ENCODE peak calls at places on chromosomes 6 and 20, in ten cellular contexts. W, K, L, C, F, I, E, D, O and Q are unnamed samples. For H3K4me1, the result is how much of the 10 kb centered on the place peaks cover.

GRCh38 chr6:158708239-158708638 is 58.4 kb downstream of the SYTL3 start:
- DNase-seq in W (no peak), K (no peak), L (no peak), C (no peak), F (peak), I (no peak), E (no peak), D (no peak), O (peak), Q (no peak)

GRCh38 chr6:109747216-109747615 is 56.1 kb downstream of the FIG4 start:
- DNase-seq in W (no peak), K (no peak), L (peak), C (no peak), F (no peak), I (no peak), E (no peak), D (no peak), O (no peak), Q (no peak)

GRCh38 chr20:45983279-45983743 is 11.3 kb upstream of the ZNF335 start:
- DNase-seq in W (peak), K (no peak), L (no peak), C (no peak), F (no peak), I (no peak), E (no peak), D (no peak), O (no peak), Q (no peak)

GRCh38 chr6:93294879-93295278 is 124.5 kb downstream of the EPHA7 start:
- DNase-seq in W (no peak), K (no peak), L (no peak), C (no peak), F (no peak), I (no peak), E (no peak), D (no peak), O (no peak), Q (no peak)

GRCh38 chr6:25012657-25013056 is 76.9 kb upstream of the RIPOR2 start:
- DNase-seq in W (peak), K (no peak), L (no peak), C (no peak), F (peak), I (no peak), E (no peak), D (no peak), O (no peak), Q (no peak)

GRCh38 chr20:25277051-25277801 is 29.3 kb downstream of the PYGB start:
- DNase-seq in W (no peak), K (peak), L (no peak), C (no peak), F (no peak), I (peak), E (peak), D (no peak), O (peak), Q (peak)

GRCh38 chr20:3473944-3474343 is 3.1 kb downstream of the ATRN start:
- DNase-seq in W (no peak), K (no peak), L (no peak), C (no peak), F (no peak), I (no peak), E (no peak), D (no peak), O (no peak), Q (no peak)

GRCh38 chr20:51127713-51128112 is 104.8 kb upstream of the KCNG1 start:
- DNase-seq in W (no peak), K (no peak), L (no peak), C (no peak), F (no peak), I (no peak), E (no peak), D (no peak), O (no peak), Q (no peak)

GRCh38 chr20:63771046-63771707 is 31.6 kb downstream of the SLC2A4RG start:
- DNase-seq in W (no peak), K (no peak), L (no peak), C (no peak), F (no peak), I (no peak), E (no peak), D (no peak), O (no peak), Q (no peak)

GRCh38 chr6:140915001-140915950 is 1217.4 kb upstream of the GJE1 start:
- DNase-seq in W (no peak), K (no peak), L (no peak), C (no peak), F (no peak), I (no peak), E (no peak), D (no peak), O (no peak), Q (no peak)

GRCh38 chr20:14235355-14235754 is 102.1 kb downstream of the FLRT3 start:
- DNase-seq in W (peak), K (no peak), L (peak), C (no peak), F (peak), I (no peak), E (no peak), D (no peak), O (no peak), Q (no peak)

GRCh38 chr6:110043366-110043994 is 65.4 kb downstream of the GPR6 start:
- DNase-seq in W (no peak), K (peak), L (no peak), C (no peak), F (no peak), I (no peak), E (no peak), D (no peak), O (no peak), Q (no peak)

GRCh38 chr6:34205466-34205865 is 31.2 kb upstream of the HMGA1 start:
- DNase-seq in W (no peak), K (no peak), L (no peak), C (no peak), F (no peak), I (no peak), E (no peak), D (no peak), O (peak), Q (no peak)

GRCh38 chr6:19902201-19902600 is 65.0 kb downstream of the ID4 start:
- DNase-seq in W (no peak), K (no peak), L (no peak), C (no peak), F (no peak), I (no peak), E (no peak), D (no peak), O (no peak), Q (no peak)

GRCh38 chr6:37667050-37667814 is 30.5 kb downstream of the MDGA1 start:
- DNase-seq in W (peak), K (no peak), L (peak), C (no peak), F (no peak), I (no peak), E (no peak), D (no peak), O (no peak), Q (no peak)

GRCh38 chr6:25788305-25788922 is 33.9 kb downstream of the SLC17A4 start:
- DNase-seq in W (peak), K (no peak), L (peak), C (peak), F (peak), I (peak), E (peak), D (peak), O (no peak), Q (peak)

GRCh38 chr6:31597006-31597405 is 4.2 kb upstream of the NCR3 start:
- DNase-seq in W (peak), K (no peak), L (peak), C (no peak), F (peak), I (no peak), E (no peak), D (peak), O (no peak), Q (no peak)

DNA sequence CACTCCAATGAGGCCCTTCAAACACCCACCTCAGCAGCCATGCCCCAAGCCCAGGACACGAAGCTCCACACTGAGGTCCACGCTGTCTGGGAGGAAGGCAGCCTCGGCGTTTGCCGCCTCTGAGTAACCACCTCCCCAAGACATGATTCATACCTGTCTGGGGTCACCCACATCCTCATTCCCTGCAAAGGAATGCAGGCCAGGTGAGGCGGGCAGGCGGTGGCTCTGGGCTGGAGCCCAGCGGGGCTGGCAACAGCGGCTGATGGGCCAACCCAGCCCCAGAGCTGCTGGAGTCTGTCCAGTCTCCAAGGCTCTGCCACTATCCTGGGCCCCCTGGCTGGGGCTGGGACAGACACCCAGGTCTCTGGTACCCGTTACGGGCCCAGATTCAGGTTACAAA is 14.8 kb downstream of the PMEPA1 start:
- DNase-seq in W (peak), K (peak), L (peak), C (no peak), F (no peak), I (no peak), E (peak), D (peak), O (no peak), Q (no peak)
- H3K4me1 ChIP-seq in W (half or more), K (under half), L (half or more), C (under half), F (under half), I (under half), E (half or more), D (under half), O (half or more), Q (under half)

DNA sequence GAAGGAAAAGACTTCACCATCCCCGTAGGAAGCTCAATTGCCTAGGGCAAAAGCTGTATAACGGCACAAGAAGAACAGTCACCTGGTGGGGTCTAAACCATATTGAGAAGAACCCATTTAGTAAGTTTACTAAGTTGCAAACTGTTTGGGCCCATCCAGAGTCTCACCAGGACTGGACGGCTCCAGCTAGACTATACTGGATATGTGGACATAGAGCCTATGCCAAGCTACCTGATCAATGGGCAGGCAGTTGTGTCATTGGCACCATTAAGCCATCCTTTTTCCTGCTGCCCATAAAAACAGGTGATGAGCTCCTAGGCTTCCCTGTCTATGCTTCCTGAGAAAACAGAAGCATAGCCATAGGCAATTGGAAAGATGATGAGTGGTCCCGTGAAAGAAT is 293.9 kb downstream of the RNGTT start:
- DNase-seq in W (no peak), K (no peak), L (no peak), C (no peak), F (no peak), I (no peak), E (no peak), D (no peak), O (no peak), Q (no peak)
- TF ChIP-seq CTCF in W (no peak), K (no peak), L (no peak), C (no peak), F (no peak), I (no peak), E (no peak), D (no peak), O (no peak), Q (no peak)

GRCh38 chr6:14796974-14797762 is 448.7 kb upstream of the JARID2 start:
- DNase-seq in W (no peak), K (no peak), L (no peak), C (no peak), F (peak), I (no peak), E (no peak), D (no peak), O (no peak), Q (no peak)
- H3K4me1 ChIP-seq in W (under half), K (under half), L (under half), C (under half), F (under half), I (under half), E (under half), D (under half), O (under half), Q (under half)

DNA sequence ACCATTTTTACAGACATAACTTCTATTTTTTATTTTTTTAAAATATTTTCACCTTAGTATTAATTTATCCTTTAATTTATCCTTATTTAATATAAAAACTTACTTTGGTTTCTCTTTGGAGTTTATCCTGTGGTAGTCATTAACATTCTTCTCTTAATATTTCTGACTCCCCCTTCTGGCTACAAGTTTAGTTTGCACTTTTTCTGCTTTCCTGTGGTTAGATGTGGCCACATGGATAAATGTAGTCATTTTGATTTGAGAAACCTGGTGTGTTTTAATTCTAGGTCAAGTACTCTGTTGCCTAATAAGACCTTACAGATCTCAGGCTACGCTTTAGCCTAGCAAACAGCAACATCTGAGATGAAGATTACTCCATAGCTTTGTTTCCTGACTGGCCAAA is 1187.5 kb downstream of the HACE1 start:
- DNase-seq in W (peak), K (no peak), L (no peak), C (no peak), F (no peak), I (no peak), E (no peak), D (peak), O (no peak), Q (no peak)
- TF ChIP-seq CTCF in W (peak), K (no peak), L (no peak), C (no peak), F (no peak), I (no peak), E (no peak), D (no peak), O (no peak), Q (peak)

GRCh38 chr20:4626228-4626627 is 95.5 kb upstream of the PRND start:
- DNase-seq in W (no peak), K (no peak), L (no peak), C (no peak), F (no peak), I (no peak), E (no peak), D (no peak), O (no peak), Q (no peak)

DNA sequence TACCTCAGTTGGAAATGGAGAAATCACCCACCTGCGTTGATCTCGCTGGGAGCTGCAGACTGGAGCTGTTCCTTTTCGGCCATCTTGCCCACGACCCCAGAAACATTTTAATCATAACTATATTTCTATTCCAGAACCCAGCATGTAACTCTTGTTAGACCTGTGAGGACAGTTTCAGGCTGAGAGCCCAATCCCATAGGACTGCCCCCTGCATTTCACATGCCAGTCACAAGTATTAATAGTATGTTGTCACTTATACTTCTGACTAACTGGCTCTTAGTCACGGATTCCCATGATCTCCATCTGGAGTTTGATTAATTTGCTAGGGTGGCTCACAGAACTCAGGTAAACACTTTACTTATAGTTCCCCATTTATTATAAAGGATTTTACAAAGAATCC is 96.0 kb upstream of the PRND start:
- DNase-seq in W (no peak), K (no peak), L (no peak), C (no peak), F (no peak), I (no peak), E (no peak), D (no peak), O (no peak), Q (no peak)
- H3K4me1 ChIP-seq in W (under half), K (under half), L (under half), C (under half), F (under half), I (under half), E (under half), D (under half), O (under half), Q (under half)